ENCODE peak calls at places on chromosomes 2 and 18, in four cellular contexts. U is A549, V is HepG2, J is K562. B is an unnamed sample.

GRCh38 chr2:4530231-4530630 is 826.9 kb downstream of the DCDC2C start:
- DNase-seq in U (no peak), J (no peak), V (no peak), B (no peak)

GRCh38 chr2:205323929-205324328 is 358.4 kb upstream of the NRP2 start:
- DNase-seq in U (no peak), V (no peak), J (no peak), B (no peak)

GRCh38 chr2:44479127-44479887 is 117.6 kb downstream of the CAMKMT start:
- DNase-seq in U (peak), J (peak), V (peak), B (no peak)

GRCh38 chr2:222142027-222142426 is 156.8 kb downstream of the PAX3 start:
- DNase-seq in J (no peak), U (no peak), V (no peak), B (no peak)

GRCh38 chr2:236081171-236081570 is 87.0 kb downstream of the GBX2 start:
- DNase-seq in U (no peak), V (no peak), J (no peak), B (no peak)

GRCh38 chr2:128809256-128809636 is 490.6 kb upstream of the HS6ST1 start:
- DNase-seq in U (no peak), V (no peak), J (no peak), B (no peak)

GRCh38 chr2:71458413-71459083 is 5.2 kb downstream of the DYSF start:
- DNase-seq in V (no peak), U (no peak), J (no peak), B (no peak)

GRCh38 chr2:226514895-226515294 is 284.7 kb downstream of the IRS1 start:
- DNase-seq in J (no peak), V (no peak), U (peak), B (no peak)

GRCh38 chr2:39022642-39023230 is 98.1 kb downstream of the SOS1 start:
- DNase-seq in J (no peak), U (no peak), V (no peak), B (no peak)

GRCh38 chr2:33344230-33344629 is 132.2 kb upstream of the RASGRP3 start:
- DNase-seq in J (no peak), V (no peak), U (no peak), B (no peak)

GRCh38 chr2:188853307-188853706 is 120.9 kb upstream of the COL3A1 start:
- DNase-seq in V (no peak), U (no peak), J (no peak), B (no peak)

GRCh38 chr2:37325625-37326071 is 1.0 kb upstream of the PRKD3 start:
- DNase-seq in V (no peak), U (no peak), J (no peak), B (no peak)

GRCh38 chr18:75638223-75638596 is 210.7 kb upstream of the SMIM21 start:
- DNase-seq in J (no peak), V (no peak), U (no peak), B (no peak)

GRCh38 chr2:55779459-55780421 is 86.1 kb upstream of the PNPT1 start:
- DNase-seq in J (no peak), U (peak), V (peak), B (no peak)

GRCh38 chr2:15205562-15205961 is 355.6 kb downstream of the NBAS start:
- DNase-seq in V (no peak), J (no peak), U (no peak), B (no peak)

GRCh38 chr18:32049393-32050161 is 31.0 kb downstream of the RNF125 start:
- DNase-seq in U (no peak), V (no peak), J (no peak), B (no peak)

GRCh38 chr2:26752636-26753035 is 11.4 kb upstream of the SLC35F6 start:
- DNase-seq in V (no peak), J (no peak), U (no peak), B (no peak)

GRCh38 chr2:20188851-20189250 is 36.1 kb downstream of the SDC1 start:
- DNase-seq in J (no peak), U (no peak), V (no peak), B (peak)

GRCh38 chr2:225670111-225670974 is 270.8 kb downstream of the NYAP2 start:
- DNase-seq in J (peak), U (peak), V (peak), B (no peak)

GRCh38 chr2:19367346-19367745 is 8.9 kb upstream of the OSR1 start:
- DNase-seq in J (no peak), V (no peak), U (no peak), B (no peak)

GRCh38 chr18:42821492-42821891 is 294.0 kb downstream of the RIT2 start:
- DNase-seq in U (no peak), J (no peak), V (no peak), B (no peak)

GRCh38 chr2:119864318-119864717 is 104.6 kb downstream of the PTPN4 start:
- DNase-seq in V (no peak), U (no peak), J (no peak), B (no peak)

DNA sequence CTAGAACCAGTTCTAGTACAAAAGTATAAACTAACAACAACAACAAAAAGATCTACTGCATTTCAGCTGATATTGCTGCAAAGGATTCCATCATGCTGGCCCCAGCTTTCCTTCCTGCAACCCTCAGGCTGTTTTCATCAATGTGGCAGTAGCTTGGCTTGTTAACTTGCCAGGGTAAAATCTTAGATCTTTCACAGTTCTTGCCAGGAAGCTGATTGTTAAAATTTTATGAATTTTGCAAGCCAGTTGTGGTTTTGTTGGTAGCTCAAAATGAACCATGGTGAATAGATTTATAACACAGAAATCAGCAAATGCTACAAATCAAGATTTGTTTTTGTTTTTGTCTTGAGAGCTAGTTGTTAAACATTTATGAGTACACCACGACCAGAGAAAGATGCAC is 19.3 kb downstream of the CCDC178 start:
- DNase-seq in V (no peak), J (no peak), U (no peak), B (no peak)
- TF ChIP-seq HMGXB4 in V (no peak), J (no peak), U (no peak), B (no peak)

DNA sequence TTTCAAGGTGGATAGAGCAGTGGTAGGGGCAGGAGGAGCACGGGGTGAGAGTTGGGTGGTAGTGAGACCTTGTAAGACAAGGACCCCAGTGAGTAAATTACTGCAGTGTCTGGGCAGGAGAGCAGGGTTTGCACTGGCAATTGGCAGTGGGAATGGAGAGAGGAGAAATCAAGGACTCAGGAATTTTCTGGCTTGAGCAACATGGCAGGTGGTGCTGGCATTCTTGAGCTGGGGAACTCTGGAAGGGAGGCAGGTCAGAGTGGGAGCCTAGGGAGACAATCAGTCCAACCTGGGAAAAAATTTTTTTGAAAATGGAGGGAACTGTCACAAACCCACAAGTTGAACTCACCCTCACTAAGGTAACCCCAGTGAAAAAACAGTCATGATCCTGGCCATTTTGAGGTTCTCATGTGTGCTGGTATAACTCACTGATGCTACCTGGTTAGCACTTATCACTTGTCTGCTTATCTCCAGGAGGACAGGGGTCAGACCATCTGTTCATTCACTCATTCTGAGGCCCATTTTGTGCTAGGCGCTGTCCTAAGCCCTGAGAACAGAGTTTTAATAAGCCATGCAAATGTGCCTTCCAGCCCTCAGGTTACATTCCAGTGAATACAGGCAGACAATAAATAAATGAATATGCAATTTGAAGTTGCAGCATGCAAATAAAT is 92.2 kb upstream of the SEC11C start:
- DNase-seq in J (no peak), U (no peak), V (no peak), B (no peak)
- TF ChIP-seq HMGXB4 in J (no peak), U (no peak), V (no peak), B (no peak)

GRCh38 chr2:105469781-105470180 is 70.9 kb upstream of the FHL2 start:
- DNase-seq in V (no peak), U (no peak), J (no peak), B (no peak)

GRCh38 chr2:105473011-105473410 is 74.2 kb upstream of the FHL2 start:
- DNase-seq in J (no peak), V (no peak), U (no peak), B (no peak)

GRCh38 chr2:105468655-105469042 is 69.8 kb upstream of the FHL2 start:
- DNase-seq in J (no peak), V (no peak), U (no peak), B (no peak)

DNA sequence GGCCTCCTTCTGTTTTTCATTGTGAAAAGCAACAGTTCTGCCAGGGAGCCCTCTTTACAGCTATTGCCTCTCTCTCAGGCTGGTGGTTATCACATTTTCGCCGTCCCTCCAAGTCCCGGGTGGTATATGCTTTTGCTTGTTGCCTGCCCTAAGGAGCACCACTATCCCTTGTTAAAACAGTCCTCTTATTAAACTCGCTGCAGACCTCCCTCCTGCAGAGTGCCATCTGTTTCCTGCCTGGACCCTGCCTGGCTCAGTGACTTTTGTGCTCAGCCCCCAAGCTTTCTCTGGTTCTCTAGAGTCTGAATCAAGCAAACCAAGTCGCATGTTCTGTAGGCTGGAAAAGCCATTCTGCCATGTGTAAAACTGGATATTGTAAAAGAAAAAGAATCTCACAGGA is 72.1 kb upstream of the FHL2 start:
- DNase-seq in J (no peak), U (no peak), V (no peak), B (no peak)
- TF ChIP-seq HMGXB4 in J (no peak), U (no peak), V (no peak), B (no peak)

GRCh38 chr2:191311627-191312026 is 66.4 kb downstream of the MYO1B start:
- DNase-seq in V (peak), U (peak), J (no peak), B (no peak)
- TF ChIP-seq HMGXB4 in V (no peak), U (no peak), J (no peak), B (no peak)

B was measured in WTC11.